ENCODE peak calls at places on chromosomes 3 and 15, in six cellular contexts. E is NCI-H1694 treated with DMSO at 0.1 percent for 48 hours; P is T-cell; Y is aorta; H is CD8-positive, alpha-beta memory T cell; O is stimulated activated CD8-positive, alpha-beta memory T cell treated with anti-CD3 and anti-CD28 coated beads, Interleukin-15, amount 100 ng/mL, for 4 hours. D is an unnamed sample.

GRCh38 chr3:58044656-58045055 is 36.4 kb downstream of the FLNB start:
- DNase-seq in E (no peak), P (no peak), Y (no peak), H (no peak), O (no peak), D (no peak)

GRCh38 chr15:57867970-57868791 is 161.7 kb downstream of the POLR2M start:
- DNase-seq in E (no peak), P (no peak), Y (no peak), H (no peak), O (no peak), D (peak)

GRCh38 chr15:54528021-54528420 is 549.8 kb downstream of the UNC13C start:
- DNase-seq in E (no peak), P (no peak), Y (no peak), H (no peak), O (no peak), D (no peak)

GRCh38 chr3:111572061-111572460 is 23.1 kb downstream of the ZBED2 start:
- DNase-seq in E (no peak), P (peak), Y (no peak), H (peak), O (no peak), D (peak)

GRCh38 chr3:174784206-174784934 is 74.8 kb upstream of the NAALADL2 start:
- DNase-seq in E (no peak), P (no peak), Y (no peak), H (no peak), O (no peak), D (no peak)

GRCh38 chr3:3071136-3071535 is 39.0 kb downstream of the IL5RA start:
- DNase-seq in E (no peak), P (no peak), Y (no peak), H (no peak), O (no peak), D (no peak)

GRCh38 chr3:68893600-68894239 is 38.6 kb downstream of the TAFA4 start:
- DNase-seq in E (peak), P (no peak), Y (no peak), H (no peak), O (no peak), D (peak)

GRCh38 chr3:36959821-36960220 is 15.0 kb upstream of the TRANK1 start:
- DNase-seq in E (no peak), P (no peak), Y (no peak), H (no peak), O (no peak), D (no peak)

GRCh38 chr3:128346562-128346961 is 120.1 kb downstream of the DNAJB8 start:
- DNase-seq in E (no peak), P (no peak), Y (no peak), H (no peak), O (no peak), D (no peak)

GRCh38 chr3:192830279-192831110 is 87.2 kb downstream of the MB21D2 start:
- DNase-seq in E (peak), P (no peak), Y (no peak), H (no peak), O (no peak), D (no peak)